ENCODE peak calls at places on chromosomes 12 and 14, in six cellular contexts. One of them, this sample, is unnamed.
A peak's percentile ranks its signal among the peaks of the same experiment; 100 is the strongest.

GRCh38 chr12:68617160-68617926 is 6.6 kb downstream of the RAP1B start:
- DNase-seq in A549: no peak
- DNase-seq in SK-N-SH: no peak
- DNase-seq in WTC11: no peak
- DNase-seq in endothelial cell of umbilical vein: no peak
- DNase-seq in HepG2: no peak
- DNase-seq in this sample: no peak

GRCh38 chr12:13079440-13079906 is 24.0 kb downstream of the GSG1 start:
- DNase-seq in A549: no peak
- DNase-seq in SK-N-SH: no peak
- DNase-seq in WTC11: no peak
- DNase-seq in endothelial cell of umbilical vein: peak; percentile 98
- DNase-seq in HepG2: peak; percentile 94
- DNase-seq in this sample: no peak

GRCh38 chr14:25237845-25238244 is 187.9 kb upstream of the STXBP6 start:
- DNase-seq in A549: no peak
- DNase-seq in SK-N-SH: no peak
- DNase-seq in WTC11: peak; percentile 53
- DNase-seq in endothelial cell of umbilical vein: peak; percentile 2
- DNase-seq in HepG2: peak; percentile 59
- DNase-seq in this sample: peak; percentile 26

GRCh38 chr12:113088971-113089756 is 32.6 kb downstream of the DTX1 start:
- DNase-seq in A549: no peak
- DNase-seq in SK-N-SH: no peak
- DNase-seq in WTC11: no peak
- DNase-seq in endothelial cell of umbilical vein: no peak
- DNase-seq in HepG2: no peak
- DNase-seq in this sample: no peak

GRCh38 chr14:33631021-33631420 is 319.9 kb downstream of the EGLN3 start:
- DNase-seq in A549: no peak
- DNase-seq in SK-N-SH: no peak
- DNase-seq in WTC11: no peak
- DNase-seq in endothelial cell of umbilical vein: no peak
- DNase-seq in HepG2: no peak
- DNase-seq in this sample: no peak

GRCh38 chr12:75750950-75751349 is 239.5 kb upstream of the KRR1 start:
- DNase-seq in A549: peak; percentile 37
- DNase-seq in SK-N-SH: no peak
- DNase-seq in WTC11: no peak
- DNase-seq in endothelial cell of umbilical vein: peak; percentile 37
- DNase-seq in HepG2: peak; percentile 54
- DNase-seq in this sample: no peak

GRCh38 chr12:96197503-96198272 is 3.5 kb downstream of the ELK3 start:
- DNase-seq in A549: peak; percentile 74
- DNase-seq in SK-N-SH: no peak
- DNase-seq in WTC11: no peak
- DNase-seq in endothelial cell of umbilical vein: peak; percentile 92
- DNase-seq in HepG2: no peak
- DNase-seq in this sample: no peak

GRCh38 chr14:42782744-42783143 is 1176.1 kb downstream of the LRFN5 start:
- DNase-seq in A549: no peak
- DNase-seq in SK-N-SH: no peak
- DNase-seq in WTC11: no peak
- DNase-seq in endothelial cell of umbilical vein: no peak
- DNase-seq in HepG2: no peak
- DNase-seq in this sample: no peak

GRCh38 chr14:23114669-23115491 is 4.2 kb downstream of the CEBPE start:
- DNase-seq in A549: peak; percentile 79
- DNase-seq in SK-N-SH: peak; percentile 43
- DNase-seq in WTC11: no peak
- DNase-seq in endothelial cell of umbilical vein: peak; percentile 67
- DNase-seq in HepG2: peak; percentile 52
- DNase-seq in this sample: peak; percentile 83

GRCh38 chr14:92690171-92691011 is 58.0 kb downstream of the LGMN start:
- DNase-seq in A549: peak; percentile 77
- DNase-seq in SK-N-SH: peak; percentile 74
- DNase-seq in WTC11: peak; percentile 28
- DNase-seq in endothelial cell of umbilical vein: peak; percentile 59
- DNase-seq in HepG2: peak; percentile 45
- DNase-seq in this sample: peak; percentile 45

GRCh38 chr12:79934309-79935020 is 432 bp downstream of the PPP1R12A start:
- DNase-seq in A549: peak; percentile 19
- DNase-seq in SK-N-SH: peak; percentile 67
- DNase-seq in WTC11: peak; percentile 72
- DNase-seq in endothelial cell of umbilical vein: no peak
- DNase-seq in HepG2: peak; percentile 17
- DNase-seq in this sample: peak; percentile 83

GRCh38 chr14:71208702-71209357 is 301.6 kb downstream of the PCNX1 start:
- DNase-seq in A549: no peak
- DNase-seq in SK-N-SH: no peak
- DNase-seq in WTC11: no peak
- DNase-seq in endothelial cell of umbilical vein: no peak
- DNase-seq in HepG2: no peak
- DNase-seq in this sample: no peak

GRCh38 chr12:88624911-88625310 is 44.6 kb upstream of the KITLG start:
- DNase-seq in A549: no peak
- DNase-seq in SK-N-SH: no peak
- DNase-seq in WTC11: no peak
- DNase-seq in endothelial cell of umbilical vein: no peak
- DNase-seq in HepG2: no peak
- DNase-seq in this sample: no peak

GRCh38 chr12:98352835-98353234 is 162.6 kb upstream of the TMPO start:
- DNase-seq in A549: peak; percentile 26
- DNase-seq in SK-N-SH: no peak
- DNase-seq in WTC11: no peak
- DNase-seq in endothelial cell of umbilical vein: no peak
- DNase-seq in HepG2: no peak
- DNase-seq in this sample: no peak

GRCh38 chr12:11347810-11348209 is 37.6 kb upstream of the PRB4 start:
- DNase-seq in A549: peak; percentile 1
- DNase-seq in SK-N-SH: peak; percentile 1
- DNase-seq in WTC11: no peak
- DNase-seq in endothelial cell of umbilical vein: no peak
- DNase-seq in HepG2: no peak
- DNase-seq in this sample: peak; percentile 8

GRCh38 chr14:58640959-58641358 is 3.2 kb downstream of the DACT1 start:
- DNase-seq in A549: no peak
- DNase-seq in SK-N-SH: no peak
- DNase-seq in WTC11: no peak
- DNase-seq in endothelial cell of umbilical vein: no peak
- DNase-seq in HepG2: no peak
- DNase-seq in this sample: no peak

GRCh38 chr14:92513204-92513965 is at the start of gene RIN3:
- DNase-seq in A549: peak; percentile 46
- DNase-seq in SK-N-SH: peak; percentile 47
- DNase-seq in WTC11: peak; percentile 67
- DNase-seq in endothelial cell of umbilical vein: peak; percentile 48
- DNase-seq in HepG2: peak; percentile 38
- DNase-seq in this sample: peak; percentile 85

GRCh38 chr12:90199008-90199407 is 490.4 kb upstream of the ATP2B1 start:
- DNase-seq in A549: no peak
- DNase-seq in SK-N-SH: no peak
- DNase-seq in WTC11: no peak
- DNase-seq in endothelial cell of umbilical vein: peak; percentile 91
- DNase-seq in HepG2: no peak
- DNase-seq in this sample: no peak

GRCh38 chr12:52646613-52647012 is 5.4 kb downstream of the KRT2 start:
- DNase-seq in A549: no peak
- DNase-seq in SK-N-SH: no peak
- DNase-seq in WTC11: peak; percentile 29
- DNase-seq in endothelial cell of umbilical vein: no peak
- DNase-seq in HepG2: no peak
- DNase-seq in this sample: no peak

GRCh38 chr14:89022274-89022673 is 197.8 kb downstream of the TTC8 start:
- DNase-seq in A549: no peak
- DNase-seq in SK-N-SH: no peak
- DNase-seq in WTC11: no peak
- DNase-seq in endothelial cell of umbilical vein: no peak
- DNase-seq in HepG2: no peak
- DNase-seq in this sample: no peak

GRCh38 chr12:95918194-95918993 is 24.0 kb downstream of the CCDC38 start:
- DNase-seq in A549: peak; percentile 53
- DNase-seq in SK-N-SH: peak; percentile 70
- DNase-seq in WTC11: peak; percentile 47
- DNase-seq in endothelial cell of umbilical vein: peak; percentile 48
- DNase-seq in HepG2: peak; percentile 71
- DNase-seq in this sample: peak; percentile 75

GRCh38 chr12:4829793-4830162 is 79.9 kb upstream of the KCNA1 start:
- DNase-seq in A549: no peak
- DNase-seq in SK-N-SH: no peak
- DNase-seq in WTC11: no peak
- DNase-seq in endothelial cell of umbilical vein: no peak
- DNase-seq in HepG2: no peak
- DNase-seq in this sample: peak; percentile 32

GRCh38 chr12:8773456-8773855 is 49.0 kb upstream of the A2ML1 start:
- DNase-seq in A549: no peak
- DNase-seq in SK-N-SH: no peak
- DNase-seq in WTC11: no peak
- DNase-seq in endothelial cell of umbilical vein: no peak
- DNase-seq in HepG2: no peak
- DNase-seq in this sample: peak; percentile 34

GRCh38 chr12:2823483-2823882 is 11.0 kb downstream of the ITFG2 start:
- DNase-seq in A549: no peak
- DNase-seq in SK-N-SH: no peak
- DNase-seq in WTC11: no peak
- DNase-seq in endothelial cell of umbilical vein: no peak
- DNase-seq in HepG2: no peak
- DNase-seq in this sample: no peak

GRCh38 chr12:607541-608001 is 55.7 kb downstream of the NINJ2 start:
- DNase-seq in A549: no peak
- DNase-seq in SK-N-SH: no peak
- DNase-seq in WTC11: no peak
- DNase-seq in endothelial cell of umbilical vein: peak; percentile 88
- DNase-seq in HepG2: no peak
- DNase-seq in this sample: no peak

GRCh38 chr12:56991319-56991906 is 14.9 kb downstream of the ZBTB39 start:
- DNase-seq in A549: no peak
- DNase-seq in SK-N-SH: no peak
- DNase-seq in WTC11: no peak
- DNase-seq in endothelial cell of umbilical vein: peak; percentile 77
- DNase-seq in HepG2: no peak
- DNase-seq in this sample: peak; percentile 66

GRCh38 chr14:54579606-54580005 is 12.7 kb downstream of the SAMD4A start:
- DNase-seq in A549: peak; percentile 7
- DNase-seq in SK-N-SH: no peak
- DNase-seq in WTC11: no peak
- DNase-seq in endothelial cell of umbilical vein: peak; percentile 50
- DNase-seq in HepG2: no peak
- DNase-seq in this sample: no peak

GRCh38 chr14:76352639-76353281 is 23.2 kb upstream of the ESRRB start:
- DNase-seq in A549: peak; percentile 66
- DNase-seq in SK-N-SH: peak; percentile 90
- DNase-seq in WTC11: peak; percentile 88
- DNase-seq in endothelial cell of umbilical vein: peak; percentile 37
- DNase-seq in HepG2: peak; percentile 43
- DNase-seq in this sample: peak; percentile 67

GRCh38 chr14:96049932-96050331 is 10.8 kb downstream of the C14orf132 start:
- DNase-seq in A549: no peak
- DNase-seq in SK-N-SH: no peak
- DNase-seq in WTC11: no peak
- DNase-seq in endothelial cell of umbilical vein: no peak
- DNase-seq in HepG2: no peak
- DNase-seq in this sample: no peak
- TF ChIP-seq CTCF in A549: no peak
- TF ChIP-seq CTCF in SK-N-SH: no peak
- TF ChIP-seq CTCF in WTC11: no peak
- TF ChIP-seq CTCF in endothelial cell of umbilical vein: no peak
- TF ChIP-seq CTCF in HepG2: no peak
- TF ChIP-seq CTCF in this sample: no peak

DNA sequence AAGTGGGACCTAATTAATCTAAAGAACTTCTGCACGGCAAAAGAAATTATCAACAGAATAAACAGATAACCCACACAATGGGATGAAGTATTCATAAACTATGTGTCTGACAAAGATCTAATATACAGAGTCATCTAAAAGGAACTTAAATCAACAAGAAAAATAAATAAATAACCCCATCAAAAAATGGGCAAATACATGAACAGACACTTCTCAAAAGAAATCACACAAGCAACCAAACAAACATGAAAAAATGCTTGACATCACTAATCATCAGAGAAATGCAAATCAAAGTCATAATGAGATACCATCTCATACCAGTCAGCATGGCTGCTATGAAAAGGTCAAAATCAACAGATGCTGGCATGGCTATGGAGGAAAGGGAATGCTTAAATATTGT is 466.9 kb downstream of the SOX5 start:
- DNase-seq in A549: no peak
- DNase-seq in SK-N-SH: no peak
- DNase-seq in WTC11: no peak
- DNase-seq in endothelial cell of umbilical vein: no peak
- DNase-seq in HepG2: no peak
- DNase-seq in this sample: no peak
- TF ChIP-seq MAX in A549: no peak
- TF ChIP-seq MAX in SK-N-SH: no peak
- TF ChIP-seq MAX in WTC11: no peak
- TF ChIP-seq MAX in endothelial cell of umbilical vein: no peak
- TF ChIP-seq MAX in HepG2: no peak
- TF ChIP-seq MAX in this sample: no peak

GRCh38 chr12:94875525-94875924 is 128.0 kb downstream of the NDUFA12 start:
- DNase-seq in A549: peak; percentile 49
- DNase-seq in SK-N-SH: peak; percentile 44
- DNase-seq in WTC11: peak; percentile 21
- DNase-seq in endothelial cell of umbilical vein: peak; percentile 41
- DNase-seq in HepG2: peak; percentile 21
- DNase-seq in this sample: peak; percentile 70
- TF ChIP-seq CTCF in A549: peak; percentile 43
- TF ChIP-seq CTCF in SK-N-SH: peak; percentile 17
- TF ChIP-seq CTCF in WTC11: no peak
- TF ChIP-seq CTCF in endothelial cell of umbilical vein: peak; percentile 27
- TF ChIP-seq CTCF in HepG2: peak; percentile 58
- TF ChIP-seq CTCF in this sample: no peak

GRCh38 chr12:125272252-125272980 is 207.2 kb downstream of the AACS start:
- DNase-seq in A549: no peak
- DNase-seq in SK-N-SH: no peak
- DNase-seq in WTC11: no peak
- DNase-seq in endothelial cell of umbilical vein: no peak
- DNase-seq in HepG2: no peak
- DNase-seq in this sample: no peak
- TF ChIP-seq MAX in A549: no peak
- TF ChIP-seq MAX in SK-N-SH: no peak
- TF ChIP-seq MAX in WTC11: no peak
- TF ChIP-seq MAX in endothelial cell of umbilical vein: no peak
- TF ChIP-seq MAX in HepG2: no peak
- TF ChIP-seq MAX in this sample: no peak

DNA sequence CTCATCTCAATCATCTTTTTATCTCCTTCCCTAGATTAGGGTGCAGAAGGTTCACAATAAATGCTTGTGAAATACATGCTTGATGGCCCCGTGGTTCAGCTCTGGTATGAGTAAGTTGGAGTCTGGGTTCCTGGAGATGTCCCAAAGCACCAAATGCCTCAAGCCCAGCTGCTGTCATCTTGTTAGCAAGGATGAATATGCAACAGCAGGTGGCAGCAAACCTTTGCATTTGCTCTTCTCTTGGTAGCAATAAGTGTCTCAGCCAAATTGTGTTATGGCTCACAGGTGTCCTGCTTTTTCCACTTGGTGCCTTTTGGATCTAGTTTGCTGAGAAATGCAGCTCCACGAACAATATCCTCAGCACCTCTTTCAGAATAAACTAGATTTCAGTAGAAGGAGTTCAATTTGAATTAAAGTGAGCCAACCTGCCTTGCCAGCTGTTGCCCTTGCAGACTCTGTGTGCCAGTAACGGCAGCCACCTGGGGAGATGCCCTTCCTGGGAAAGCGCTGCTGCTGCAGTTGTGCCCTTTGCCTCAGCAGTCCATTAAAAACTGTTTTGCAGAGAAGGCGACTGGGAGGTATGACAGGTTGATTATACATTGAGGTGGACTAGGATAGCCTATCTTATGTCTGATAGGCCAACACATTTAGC is 417.3 kb downstream of the SNAPC1 start:
- DNase-seq in A549: peak; percentile 26
- DNase-seq in SK-N-SH: peak; percentile 22
- DNase-seq in WTC11: peak; percentile 73
- DNase-seq in endothelial cell of umbilical vein: peak; percentile 72
- DNase-seq in HepG2: peak; percentile 48
- DNase-seq in this sample: peak; percentile 64
- TF ChIP-seq CTCF in A549: peak; percentile 69
- TF ChIP-seq CTCF in SK-N-SH: peak; percentile 80
- TF ChIP-seq CTCF in WTC11: peak; percentile 49
- TF ChIP-seq CTCF in endothelial cell of umbilical vein: peak; percentile 62
- TF ChIP-seq CTCF in HepG2: peak; percentile 81
- TF ChIP-seq CTCF in this sample: peak; percentile 59

This sample was measured in NB4.